ENCODE peak calls at places on chromosomes 3 and 15, in five cellular contexts. R, O, W, V and P are unnamed samples.

GRCh38 chr3:133037440-133037839 is 751 bp upstream of the TMEM108 start:
- DNase-seq in R (no peak), O (no peak), W (no peak), V (no peak), P (peak)

GRCh38 chr3:114872588-114872987 is 274.5 kb downstream of the ZBTB20 start:
- DNase-seq in R (no peak), O (no peak), W (peak), V (no peak), P (no peak)

GRCh38 chr3:38690185-38690584 is 40.7 kb upstream of the SCN5A start:
- DNase-seq in R (no peak), O (no peak), W (no peak), V (peak), P (no peak)

GRCh38 chr3:28575748-28576589 is 227.3 kb upstream of the AZI2 start:
- DNase-seq in R (peak), O (peak), W (no peak), V (peak), P (peak)

GRCh38 chr3:54527953-54528352 is 399.9 kb downstream of the LRTM1 start:
- DNase-seq in R (no peak), O (peak), W (peak), V (no peak), P (no peak)

GRCh38 chr3:80113331-80113730 is 345.5 kb upstream of the ROBO1 start:
- DNase-seq in R (no peak), O (no peak), W (no peak), V (no peak), P (no peak)

GRCh38 chr15:65377105-65377975 is 462 bp downstream of the IGDCC3 start:
- DNase-seq in R (peak), O (no peak), W (no peak), V (peak), P (no peak)

GRCh38 chr3:5296362-5296761 is 108.9 kb downstream of the EDEM1 start:
- DNase-seq in R (no peak), O (no peak), W (no peak), V (no peak), P (no peak)

GRCh38 chr3:69962053-69962452 is 37.5 kb upstream of the SAMMSON start:
- DNase-seq in R (no peak), O (no peak), W (no peak), V (no peak), P (no peak)

GRCh38 chr15:98000249-98001203 is 40.0 kb downstream of the ARRDC4 start:
- DNase-seq in R (no peak), O (no peak), W (peak), V (no peak), P (no peak)

GRCh38 chr3:197203714-197204146 is 94.7 kb downstream of the DLG1 start:
- DNase-seq in R (no peak), O (no peak), W (no peak), V (no peak), P (no peak)

GRCh38 chr3:32009957-32010356 is 28.4 kb downstream of the ZNF860 start:
- DNase-seq in R (no peak), O (no peak), W (no peak), V (no peak), P (no peak)

GRCh38 chr3:182740710-182741109 is 52.6 kb upstream of the ATP11B start:
- DNase-seq in R (no peak), O (no peak), W (peak), V (no peak), P (no peak)

GRCh38 chr15:98177950-98178848 is 217.7 kb downstream of the ARRDC4 start:
- DNase-seq in R (peak), O (peak), W (peak), V (peak), P (peak)

GRCh38 chr15:85388962-85389361 is 8.6 kb downstream of the AKAP13 start:
- DNase-seq in R (no peak), O (no peak), W (no peak), V (peak), P (no peak)

GRCh38 chr3:124698030-124698770 is 32.1 kb upstream of the UMPS start:
- DNase-seq in R (no peak), O (no peak), W (no peak), V (no peak), P (no peak)

GRCh38 chr3:110732420-110732819 is 339.2 kb upstream of the NECTIN3 start:
- DNase-seq in R (no peak), O (no peak), W (no peak), V (no peak), P (no peak)

GRCh38 chr3:136106101-136106500 is 90.0 kb downstream of the MSL2 start:
- DNase-seq in R (no peak), O (no peak), W (no peak), V (peak), P (no peak)

GRCh38 chr15:44468713-44469385 is 41.4 kb downstream of the CTDSPL2 start:
- DNase-seq in R (peak), O (no peak), W (peak), V (peak), P (no peak)

GRCh38 chr15:98421419-98422085 is 226.8 kb upstream of the IGF1R start:
- DNase-seq in R (peak), O (peak), W (peak), V (peak), P (peak)

GRCh38 chr15:71934446-71934845 is 124.1 kb downstream of the NR2E3 start:
- DNase-seq in R (no peak), O (no peak), W (no peak), V (no peak), P (no peak)

GRCh38 chr15:32132850-32133249 is 102.5 kb downstream of the CHRNA7 start:
- DNase-seq in R (no peak), O (no peak), W (no peak), V (no peak), P (no peak)

GRCh38 chr3:148604270-148605085 is 93.2 kb upstream of the AGTR1 start:
- DNase-seq in R (no peak), O (no peak), W (peak), V (peak), P (no peak)

GRCh38 chr3:43994594-43995077 is 247.1 kb upstream of the TOPAZ1 start:
- DNase-seq in R (no peak), O (no peak), W (no peak), V (no peak), P (no peak)

DNA sequence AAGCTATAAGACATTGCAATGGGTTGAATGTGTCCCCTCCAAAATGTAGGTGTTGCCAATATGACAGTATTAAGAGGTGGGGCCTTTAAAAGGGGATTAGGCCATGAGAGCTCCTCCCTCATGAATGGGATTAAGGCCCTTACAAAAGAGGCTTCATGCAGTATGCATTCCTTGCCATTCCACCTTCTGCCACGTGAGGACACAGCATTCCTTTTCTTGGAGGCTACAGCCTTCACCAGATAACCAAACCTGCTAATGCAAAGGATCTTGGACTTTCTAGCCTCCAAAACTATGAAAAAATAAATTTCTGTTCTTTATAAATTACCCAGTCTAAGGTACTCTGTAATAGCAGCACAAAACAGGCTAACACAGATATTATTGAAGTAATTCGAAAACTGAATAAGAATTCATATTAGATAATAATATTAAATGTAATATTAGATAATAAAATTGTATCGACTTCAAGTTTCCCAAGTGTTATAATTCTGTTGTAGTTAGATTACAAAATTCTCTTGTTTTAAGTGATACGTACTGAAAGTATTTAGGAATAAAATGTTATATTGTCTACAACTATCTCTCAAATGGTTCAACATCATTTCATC is 29.4 kb upstream of the ATP8B4 start:
- DNase-seq in R (no peak), O (no peak), W (peak), V (peak), P (no peak)
- TF ChIP-seq CTCF in R (peak), O (no peak), W (peak), V (peak), P (peak)

GRCh38 chr3:77667901-77668300 is 628.0 kb downstream of the ROBO2 start:
- DNase-seq in R (no peak), O (no peak), W (no peak), V (no peak), P (no peak)
- TF ChIP-seq CTCF in R (no peak), O (no peak), W (no peak), V (no peak), P (no peak)

GRCh38 chr3:98070840-98071239 is 16.1 kb upstream of the OR5AC2 start:
- DNase-seq in R (no peak), O (no peak), W (no peak), V (no peak), P (no peak)

GRCh38 chr3:98073486-98073885 is 13.5 kb upstream of the OR5AC2 start:
- DNase-seq in R (no peak), O (no peak), W (no peak), V (no peak), P (no peak)

GRCh38 chr3:98068824-98069223 is 18.1 kb upstream of the OR5AC2 start:
- DNase-seq in R (no peak), O (no peak), W (no peak), V (no peak), P (no peak)
- TF ChIP-seq CTCF in R (peak), O (no peak), W (peak), V (no peak), P (no peak)

GRCh38 chr3:115937054-115937453 is 313.7 kb downstream of the GAP43 start:
- DNase-seq in R (no peak), O (no peak), W (peak), V (peak), P (no peak)
- TF ChIP-seq CTCF in R (peak), O (no peak), W (peak), V (peak), P (no peak)

GRCh38 chr3:168058482-168058881 is 37.2 kb downstream of the GOLIM4 start:
- DNase-seq in R (no peak), O (no peak), W (no peak), V (no peak), P (no peak)
- TF ChIP-seq CTCF in R (no peak), O (no peak), W (no peak), V (no peak), P (no peak)

DNA sequence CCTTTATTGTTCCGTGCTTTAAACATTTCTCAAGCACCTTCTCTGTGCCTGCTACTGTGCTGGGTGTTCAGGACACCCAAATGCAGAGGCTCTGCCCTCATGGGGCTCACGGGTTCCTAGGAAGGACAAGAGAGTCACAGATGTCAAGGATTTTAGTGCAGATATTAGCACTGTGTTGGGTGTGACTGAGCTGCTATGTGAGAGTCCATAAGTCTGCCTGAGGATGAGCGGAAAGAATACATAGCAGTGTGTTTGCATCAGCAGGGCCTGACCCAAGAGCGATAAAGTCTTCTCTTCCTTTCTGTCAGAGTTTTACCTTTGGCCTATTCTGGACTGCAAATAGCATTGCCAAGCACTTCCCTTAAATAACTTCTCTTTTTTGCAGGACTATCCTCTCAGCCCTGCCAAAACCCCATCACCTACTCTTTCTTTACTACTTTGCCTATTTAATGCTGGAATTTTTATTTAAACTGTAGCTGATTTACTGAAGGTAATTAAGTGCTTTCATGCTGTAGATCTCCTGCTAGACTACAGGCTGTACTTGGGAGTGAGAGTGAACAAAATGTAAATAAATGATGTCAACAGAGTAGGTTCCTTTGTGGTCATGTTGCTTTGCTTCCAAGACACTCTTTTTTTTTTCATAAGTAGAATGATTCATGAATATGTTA is 459.4 kb upstream of the TPRG1 start:
- DNase-seq in R (no peak), O (no peak), W (peak), V (peak), P (no peak)
- TF ChIP-seq CTCF in R (no peak), O (no peak), W (no peak), V (no peak), P (no peak)

GRCh38 chr15:50873935-50874353 is 34.5 kb upstream of the AP4E1 start:
- DNase-seq in R (no peak), O (no peak), W (no peak), V (no peak), P (peak)

GRCh38 chr15:50880221-50880620 is 28.3 kb upstream of the AP4E1 start:
- DNase-seq in R (no peak), O (no peak), W (no peak), V (no peak), P (no peak)

GRCh38 chr15:50879016-50879415 is 29.5 kb upstream of the AP4E1 start:
- DNase-seq in R (no peak), O (no peak), W (no peak), V (no peak), P (no peak)

GRCh38 chr15:50876260-50876988 is 32.1 kb upstream of the AP4E1 start:
- DNase-seq in R (no peak), O (no peak), W (no peak), V (no peak), P (no peak)

DNA sequence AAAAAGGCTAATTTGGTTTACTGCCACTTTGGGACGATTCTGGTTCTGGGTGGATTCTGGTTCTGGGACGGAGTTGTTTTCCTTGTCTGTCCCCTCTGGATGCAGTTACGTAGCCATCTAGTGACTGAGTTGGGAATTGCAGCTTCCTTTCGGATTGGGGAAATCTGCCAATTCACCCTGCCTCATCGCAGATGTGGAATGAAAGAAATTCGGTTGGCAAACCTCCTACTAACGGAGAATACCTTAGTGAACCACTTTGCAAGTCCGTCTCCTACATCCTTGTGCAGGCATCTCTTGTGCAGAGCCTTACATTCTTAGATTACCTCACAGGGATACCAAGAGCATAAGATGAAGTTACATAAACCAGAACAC is 31.5 kb upstream of the AP4E1 start:
- DNase-seq in R (peak), O (peak), W (peak), V (peak), P (peak)
- TF ChIP-seq CTCF in R (peak), O (peak), W (peak), V (peak), P (peak)

GRCh38 chr3:73094127-73094526 is 32.7 kb downstream of the EBLN2 start:
- DNase-seq in R (peak), O (no peak), W (no peak), V (no peak), P (no peak)
- TF ChIP-seq CTCF in R (no peak), O (no peak), W (no peak), V (peak), P (no peak)

DNA sequence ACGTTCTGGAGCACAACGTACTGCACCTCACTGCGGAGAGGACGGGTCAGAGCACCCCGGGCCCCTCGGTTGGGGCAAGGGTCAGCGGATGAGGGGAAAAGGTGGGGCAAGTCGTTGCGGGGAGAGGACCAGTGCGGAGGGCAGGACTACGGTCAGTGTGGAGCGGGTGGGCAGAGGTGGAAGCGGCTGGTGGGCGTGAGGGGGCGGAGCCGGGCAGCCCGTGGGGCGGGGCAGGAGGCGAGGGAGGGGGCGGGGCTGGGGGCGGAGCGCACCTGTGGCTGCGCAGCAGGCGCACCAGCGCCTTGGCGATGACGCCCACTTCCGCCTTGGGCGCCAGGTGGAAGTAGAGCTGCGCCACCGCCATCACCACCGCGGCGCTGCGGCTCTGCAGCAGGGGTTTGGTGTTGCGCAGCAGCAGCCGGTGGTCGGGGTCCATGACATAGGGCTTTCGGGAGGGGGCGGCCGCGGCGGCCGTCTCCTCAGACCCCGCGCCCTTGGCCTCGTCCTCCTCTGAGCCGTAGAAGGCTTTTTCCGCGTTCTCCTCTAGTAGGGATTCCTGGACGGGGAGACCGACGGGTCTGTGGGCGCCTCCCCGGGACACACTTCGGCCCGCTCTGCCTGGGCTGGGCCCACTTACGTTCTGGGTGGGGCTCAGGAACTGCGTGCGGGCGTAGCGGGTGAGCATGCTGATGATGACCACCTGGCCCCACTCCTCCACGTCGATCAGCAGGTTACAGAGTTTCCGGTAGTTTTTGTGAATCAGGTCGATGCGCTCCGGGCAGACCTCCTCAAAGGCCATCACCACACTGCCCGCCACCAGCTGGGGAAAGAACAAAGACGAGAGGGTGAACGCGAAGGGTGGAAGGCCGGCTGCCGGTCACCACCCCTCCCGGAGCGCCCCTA is 29.2 kb downstream of the AP3B2 start:
- DNase-seq in R (peak), O (peak), W (no peak), V (no peak), P (peak)
- TF ChIP-seq CTCF in R (no peak), O (peak), W (no peak), V (no peak), P (peak)

DNA sequence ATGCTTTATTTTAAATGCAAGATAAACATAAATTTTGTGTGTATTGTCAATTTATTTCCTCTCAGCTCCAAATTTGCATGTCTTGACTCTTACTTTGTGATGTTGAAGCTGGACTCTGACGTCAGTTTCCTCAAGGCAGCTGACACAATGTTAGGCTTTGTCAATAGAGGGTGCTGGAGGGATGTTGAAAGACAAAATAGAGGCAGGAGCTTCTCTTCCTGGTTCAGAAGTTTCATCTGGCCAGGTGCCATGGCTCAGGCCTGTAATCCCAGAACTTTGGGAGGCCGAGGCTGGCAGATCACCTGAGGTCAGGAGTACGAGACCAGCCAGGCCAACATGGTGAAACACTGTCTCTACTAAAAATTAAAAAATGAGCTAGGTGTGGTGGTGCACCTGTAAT is 408.6 kb downstream of the GBE1 start:
- DNase-seq in R (no peak), O (no peak), W (peak), V (peak), P (no peak)
- TF ChIP-seq CTCF in R (no peak), O (no peak), W (peak), V (peak), P (peak)